ENCODE peak calls at places on chromosome 6, in four cellular contexts. O is stomach, C is spleen, Y is tibial nerve. N is an unnamed sample.

GRCh38 chr6:24900917-24901697 is 34.7 kb downstream of the RIPOR2 start:
- DNase-seq in O (no peak), C (no peak), Y (no peak), N (no peak)

GRCh38 chr6:49576618-49577017 is 26.1 kb downstream of the C6orf141 start:
- DNase-seq in O (no peak), C (no peak), Y (no peak), N (no peak)

GRCh38 chr6:91453479-91453878 is 866.6 kb upstream of the MAP3K7 start:
- DNase-seq in O (no peak), C (no peak), Y (no peak), N (no peak)

GRCh38 chr6:39076993-39077535 is 28.5 kb downstream of the GLP1R start:
- DNase-seq in O (no peak), C (no peak), Y (no peak), N (no peak)

GRCh38 chr6:155317186-155317585 is 2.9 kb upstream of the TFB1M start:
- DNase-seq in O (no peak), C (no peak), Y (no peak), N (no peak)

GRCh38 chr6:34595332-34596090 is 39.4 kb upstream of the SPDEF start:
- DNase-seq in O (no peak), C (no peak), Y (no peak), N (no peak)

GRCh38 chr6:35735452-35735851 is 1.4 kb upstream of the ARMC12 start:
- DNase-seq in O (peak; percentile 77), C (peak; percentile 82), Y (no peak), N (no peak)

GRCh38 chr6:94751641-94752329 is 825.5 kb upstream of the MANEA start:
- DNase-seq in O (no peak), C (no peak), Y (no peak), N (peak; percentile 1)

GRCh38 chr6:159701413-159701999 is 8.5 kb upstream of the SOD2 start:
- DNase-seq in O (no peak), C (no peak), Y (no peak), N (no peak)

GRCh38 chr6:122580731-122581130 is 29.5 kb upstream of the PKIB start:
- DNase-seq in O (no peak), C (no peak), Y (no peak), N (no peak)

GRCh38 chr6:150256618-150257272 is 112.1 kb upstream of the IYD start:
- DNase-seq in O (no peak), C (no peak), Y (no peak), N (no peak)

GRCh38 chr6:154292855-154293519 is 63.6 kb downstream of the IPCEF1 start:
- DNase-seq in O (no peak), C (no peak), Y (no peak), N (no peak)

GRCh38 chr6:48087448-48087847 is 23.5 kb downstream of the PTCHD4 start:
- DNase-seq in O (no peak), C (no peak), Y (no peak), N (no peak)

GRCh38 chr6:157267654-157268053 is 55.7 kb downstream of the TMEM242 start:
- DNase-seq in O (no peak), C (peak; percentile 48), Y (no peak), N (no peak)

GRCh38 chr6:30643656-30644055 is 3.3 kb upstream of the C6orf136 start:
- DNase-seq in O (no peak), C (no peak), Y (no peak), N (no peak)

GRCh38 chr6:165811512-165811911 is 148.5 kb upstream of the PDE10A start:
- DNase-seq in O (no peak), C (peak; percentile 56), Y (no peak), N (no peak)

GRCh38 chr6:160076009-160076408 is 45.6 kb upstream of the SLC22A1 start:
- DNase-seq in O (no peak), C (no peak), Y (no peak), N (no peak)

DNA sequence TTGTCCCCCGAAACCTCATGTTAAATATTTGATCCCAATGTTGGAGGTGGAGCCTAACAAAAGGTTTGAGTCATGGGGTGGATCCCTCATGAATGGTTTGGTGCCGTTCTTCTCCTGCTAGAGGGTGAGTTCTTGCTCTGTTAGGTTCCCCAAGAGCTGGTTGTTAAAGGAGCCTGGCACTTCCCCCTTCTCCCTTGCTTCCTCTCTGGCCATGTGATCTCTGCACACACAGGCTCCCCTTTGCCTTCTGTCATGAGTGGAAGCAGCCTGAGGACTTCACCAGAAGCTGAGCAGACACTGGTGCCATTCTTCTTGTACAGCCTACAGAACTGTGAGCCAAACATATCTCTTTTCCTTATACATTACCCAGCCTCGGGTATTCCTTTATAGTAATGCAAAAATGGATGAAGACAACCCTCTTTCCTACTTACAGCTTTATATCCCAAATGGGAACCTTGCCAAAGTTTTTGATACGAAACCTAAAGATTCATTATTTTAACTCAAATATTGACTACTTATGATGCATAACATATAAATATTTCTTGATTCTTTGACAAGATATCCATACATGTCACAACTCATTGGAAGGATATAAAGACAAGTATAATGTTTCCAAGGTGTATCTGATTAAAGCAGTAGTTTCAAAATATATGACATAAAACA is 61.0 kb downstream of the RNF182 start:
- DNase-seq in O (no peak), C (no peak), Y (no peak), N (no peak)
- TF ChIP-seq POLR2A in O (no peak), C (no peak), Y (no peak), N (no peak)

GRCh38 chr6:146931214-146931613 is 273.0 kb upstream of the STXBP5 start:
- DNase-seq in O (no peak), C (no peak), Y (no peak), N (no peak)
- TF ChIP-seq POLR2A in O (no peak), C (no peak), Y (no peak), N (no peak)

GRCh38 chr6:134165827-134166226 is 113.4 kb upstream of the SLC2A12 start:
- DNase-seq in O (no peak), C (no peak), Y (no peak), N (no peak)
- TF ChIP-seq POLR2A in O (no peak), C (no peak), Y (no peak), N (no peak)

GRCh38 chr6:70395301-70395672 is 18.0 kb upstream of the FAM135A start:
- DNase-seq in O (no peak), C (no peak), Y (no peak), N (no peak)

GRCh38 chr6:70394518-70395300 is 18.6 kb upstream of the FAM135A start:
- DNase-seq in O (no peak), C (no peak), Y (no peak), N (no peak)

GRCh38 chr6:70396163-70396562 is 17.1 kb upstream of the FAM135A start:
- DNase-seq in O (no peak), C (no peak), Y (no peak), N (no peak)

GRCh38 chr6:70396796-70397729 is 16.2 kb upstream of the FAM135A start:
- DNase-seq in O (no peak), C (no peak), Y (no peak), N (no peak)

GRCh38 chr6:70398783-70399730 is 14.3 kb upstream of the FAM135A start:
- DNase-seq in O (peak; percentile 72), C (no peak), Y (no peak), N (no peak)
- TF ChIP-seq POLR2A in O (no peak), C (no peak), Y (no peak), N (no peak)

GRCh38 chr6:41197234-41197633 is 3.7 kb downstream of the TREML2 start:
- DNase-seq in O (no peak), C (no peak), Y (no peak), N (no peak)

GRCh38 chr6:41199427-41200246 is 1.3 kb downstream of the TREML2 start:
- DNase-seq in O (no peak), C (no peak), Y (no peak), N (no peak)

GRCh38 chr6:41201784-41202181 is 834 bp upstream of the TREML2 start:
- DNase-seq in O (no peak), C (peak; percentile 83), Y (no peak), N (no peak)

GRCh38 chr6:41200901-41201783 is at the start of gene TREML2:
- DNase-seq in O (no peak), C (peak; percentile 92), Y (no peak), N (no peak)

GRCh38 chr6:41200296-41200900 is 551 bp downstream of the TREML2 start:
- DNase-seq in O (peak; percentile 34), C (peak; percentile 90), Y (peak; percentile 26), N (no peak)
- TF ChIP-seq POLR2A in O (no peak), C (no peak), Y (no peak), N (no peak)

GRCh38 chr6:151539506-151540268 is 45.9 kb downstream of the CCDC170 start:
- DNase-seq in O (no peak), C (no peak), Y (no peak), N (no peak)

GRCh38 chr6:151537561-151537960 is 43.7 kb downstream of the CCDC170 start:
- DNase-seq in O (no peak), C (no peak), Y (no peak), N (no peak)

GRCh38 chr6:151535476-151536279 is 41.9 kb downstream of the CCDC170 start:
- DNase-seq in O (no peak), C (no peak), Y (no peak), N (no peak)

GRCh38 chr6:151536280-151536534 is 42.4 kb downstream of the CCDC170 start:
- DNase-seq in O (no peak), C (no peak), Y (peak; percentile 7), N (no peak)

GRCh38 chr6:151534576-151534975 is 40.8 kb downstream of the CCDC170 start:
- DNase-seq in O (no peak), C (no peak), Y (no peak), N (no peak)
- TF ChIP-seq POLR2A in O (no peak), C (no peak), Y (no peak), N (no peak)

N was measured in GM12891.